ENCODE peak calls at places on chromosome 10, in four cellular contexts. W is lower lobe of right lung, T is left ventricle myocardium inferior, S is HL-60. C is an unnamed sample.
A peak's percentile ranks its signal among the peaks of the same experiment; 100 is the strongest.

GRCh38 chr10:52027055-52027454 is 287.0 kb upstream of the DKK1 start:
- DNase-seq in W (no peak), T (no peak), S (no peak), C (no peak)

GRCh38 chr10:11119843-11120242 is 102.2 kb downstream of the CELF2 start:
- DNase-seq in W (no peak), T (no peak), S (no peak), C (no peak)

GRCh38 chr10:48708144-48708543 is 23.5 kb downstream of the WDFY4 start:
- DNase-seq in W (no peak), T (no peak), S (no peak), C (no peak)

GRCh38 chr10:14705548-14706234 is 69.0 kb downstream of the FAM107B start:
- DNase-seq in W (no peak), T (no peak), S (no peak), C (no peak)

GRCh38 chr10:102395677-102396197 is at the start of gene NFKB2:
- DNase-seq in W (no peak), T (no peak), S (no peak), C (no peak)

GRCh38 chr10:74150151-74151056 is at the start of gene AP3M1:
- DNase-seq in W (peak; percentile 90), T (peak; percentile 84), S (peak; percentile 81), C (peak; percentile 41)

GRCh38 chr10:51425431-51425830 is 274.0 kb downstream of the CSTF2T start:
- DNase-seq in W (no peak), T (peak; percentile 16), S (no peak), C (no peak)

GRCh38 chr10:11861811-11862210 is 38.7 kb downstream of the PROSER2 start:
- DNase-seq in W (no peak), T (no peak), S (no peak), C (no peak)

GRCh38 chr10:64977912-64978311 is 1456.7 kb downstream of the REEP3 start:
- DNase-seq in W (no peak), T (no peak), S (no peak), C (no peak)

DNA sequence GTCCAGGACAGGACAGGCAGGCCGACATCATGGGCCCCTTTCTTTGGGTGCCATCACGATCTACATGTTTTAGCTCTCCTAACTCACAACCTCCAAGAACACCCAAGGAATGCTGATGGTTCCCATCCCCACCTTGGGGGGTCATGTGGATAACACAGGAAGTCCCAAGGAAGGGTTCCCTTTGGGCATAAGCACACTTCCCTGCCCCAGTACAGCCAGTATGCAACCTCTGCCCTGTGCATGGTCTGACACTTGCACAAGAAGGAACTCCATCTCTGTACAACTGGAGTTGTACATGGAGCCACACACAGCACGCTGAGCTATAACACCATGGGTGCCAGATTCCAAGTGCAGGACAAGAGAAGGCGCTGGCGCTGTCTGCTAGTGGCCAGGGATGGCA is 11.0 kb downstream of the MAT1A start:
- DNase-seq in W (no peak), T (no peak), S (no peak), C (no peak)
- H3K27ac ChIP-seq in W (no peak overlapping the region), T (no peak overlapping the region), S (no peak overlapping the region), C (no peak overlapping the region)

DNA sequence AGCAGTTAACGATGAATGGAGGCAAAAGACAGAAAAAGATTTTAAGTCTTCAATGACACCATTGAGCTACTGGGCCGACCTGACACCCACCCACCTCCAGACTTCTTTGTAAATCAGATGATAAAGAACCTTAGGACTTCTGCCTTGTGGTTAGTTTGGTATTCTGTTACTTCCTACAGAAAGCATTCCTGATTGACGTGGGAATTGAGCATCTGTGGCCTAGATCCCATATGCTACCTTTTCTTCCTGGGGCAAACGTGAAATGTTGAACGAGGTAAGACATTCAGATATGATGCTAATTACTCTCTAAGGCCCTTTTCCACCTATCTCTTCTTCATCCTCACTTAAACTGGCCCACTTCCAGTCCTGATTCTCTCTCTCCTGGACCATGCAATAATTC is 10.2 kb downstream of the PRLHR start:
- DNase-seq in W (no peak), T (no peak), S (no peak), C (no peak)
- H3K27ac ChIP-seq in W (no peak overlapping the region), T (no peak overlapping the region), S (no peak overlapping the region), C (no peak overlapping the region)

GRCh38 chr10:31004611-31005193 is 27.0 kb downstream of the ZNF438 start:
- DNase-seq in W (no peak), T (no peak), S (no peak), C (peak; percentile 43)
- H3K27ac ChIP-seq in W (no peak overlapping the region), T (peak overlapping the region; percentile 45), S (no peak overlapping the region), C (peak overlapping the region; percentile 78)

GRCh38 chr10:95441547-95441923 is 119.6 kb downstream of the SORBS1 start:
- DNase-seq in W (no peak), T (no peak), S (no peak), C (no peak)

GRCh38 chr10:95443636-95444035 is 117.5 kb downstream of the SORBS1 start:
- DNase-seq in W (no peak), T (no peak), S (no peak), C (no peak)

GRCh38 chr10:95440326-95440725 is 120.8 kb downstream of the SORBS1 start:
- DNase-seq in W (no peak), T (no peak), S (no peak), C (no peak)

GRCh38 chr10:95440756-95441546 is 120.2 kb downstream of the SORBS1 start:
- DNase-seq in W (no peak), T (no peak), S (no peak), C (no peak)

GRCh38 chr10:95442341-95442740 is 118.8 kb downstream of the SORBS1 start:
- DNase-seq in W (no peak), T (no peak), S (no peak), C (no peak)
- H3K27ac ChIP-seq in W (no peak overlapping the region), T (peak overlapping the region; percentile 92), S (no peak overlapping the region), C (no peak overlapping the region)

DNA sequence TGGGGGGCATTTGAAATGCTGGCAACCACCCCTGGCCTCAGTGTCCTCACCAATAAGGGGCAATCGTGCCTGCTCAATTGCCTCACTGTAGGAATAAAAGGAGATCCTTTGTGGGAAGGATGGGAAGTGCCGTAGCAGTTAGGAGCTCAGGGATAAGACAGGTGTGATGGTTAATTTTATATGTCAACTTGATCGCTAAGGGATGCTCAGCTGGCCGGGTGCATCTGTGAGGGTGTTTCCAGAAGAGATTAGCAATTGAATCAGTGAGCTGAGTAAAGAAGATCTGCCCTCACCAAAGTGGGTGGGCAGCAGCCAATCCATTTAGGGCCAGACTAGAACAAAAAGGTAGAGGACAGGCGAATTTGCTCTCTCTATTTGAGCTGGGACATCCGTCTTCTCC is 46.3 kb downstream of the BUB3 start:
- DNase-seq in W (no peak), T (no peak), S (no peak), C (no peak)
- H3K27ac ChIP-seq in W (no peak overlapping the region), T (no peak overlapping the region), S (no peak overlapping the region), C (no peak overlapping the region)

GRCh38 chr10:103445767-103446567 is 6.2 kb downstream of the CALHM2 start:
- DNase-seq in W (no peak), T (peak; percentile 82), S (no peak), C (no peak)

GRCh38 chr10:103449208-103450144 is 2.7 kb downstream of the CALHM2 start:
- DNase-seq in W (peak; percentile 50), T (no peak), S (no peak), C (no peak)

GRCh38 chr10:103445366-103445765 is 6.8 kb downstream of the CALHM2 start:
- DNase-seq in W (no peak), T (no peak), S (no peak), C (no peak)

GRCh38 chr10:103448751-103449150 is 3.4 kb downstream of the CALHM2 start:
- DNase-seq in W (peak; percentile 39), T (peak; percentile 69), S (no peak), C (no peak)

GRCh38 chr10:103447187-103447586 is 5.0 kb downstream of the CALHM2 start:
- DNase-seq in W (peak; percentile 34), T (no peak), S (no peak), C (no peak)
- H3K27ac ChIP-seq in W (peak overlapping the region; percentile 6), T (peak overlapping the region; percentile 94), S (no peak overlapping the region), C (no peak overlapping the region)

GRCh38 chr10:87658383-87658795 is 1.3 kb upstream of the PAPSS2 start:
- DNase-seq in W (no peak), T (no peak), S (no peak), C (no peak)
- H3K27ac ChIP-seq in W (peak overlapping the region; percentile 89), T (peak overlapping the region; percentile 80), S (no peak overlapping the region), C (no peak overlapping the region)

GRCh38 chr10:4170181-4170580 is 385.2 kb upstream of the KLF6 start:
- DNase-seq in W (no peak), T (no peak), S (no peak), C (no peak)

GRCh38 chr10:4174197-4174596 is 389.2 kb upstream of the KLF6 start:
- DNase-seq in W (no peak), T (no peak), S (no peak), C (no peak)

GRCh38 chr10:4170633-4171314 is 385.8 kb upstream of the KLF6 start:
- DNase-seq in W (no peak), T (no peak), S (no peak), C (no peak)

GRCh38 chr10:4167216-4167615 is 382.2 kb upstream of the KLF6 start:
- DNase-seq in W (no peak), T (no peak), S (no peak), C (no peak)

GRCh38 chr10:4169448-4169847 is 384.4 kb upstream of the KLF6 start:
- DNase-seq in W (no peak), T (no peak), S (no peak), C (no peak)
- H3K27ac ChIP-seq in W (no peak overlapping the region), T (no peak overlapping the region), S (no peak overlapping the region), C (no peak overlapping the region)

GRCh38 chr10:71832967-71833366 is 18.1 kb downstream of the PSAP start:
- DNase-seq in W (no peak), T (no peak), S (no peak), C (no peak)
- H3K27ac ChIP-seq in W (no peak overlapping the region), T (no peak overlapping the region), S (no peak overlapping the region), C (peak overlapping the region; percentile 59)

DNA sequence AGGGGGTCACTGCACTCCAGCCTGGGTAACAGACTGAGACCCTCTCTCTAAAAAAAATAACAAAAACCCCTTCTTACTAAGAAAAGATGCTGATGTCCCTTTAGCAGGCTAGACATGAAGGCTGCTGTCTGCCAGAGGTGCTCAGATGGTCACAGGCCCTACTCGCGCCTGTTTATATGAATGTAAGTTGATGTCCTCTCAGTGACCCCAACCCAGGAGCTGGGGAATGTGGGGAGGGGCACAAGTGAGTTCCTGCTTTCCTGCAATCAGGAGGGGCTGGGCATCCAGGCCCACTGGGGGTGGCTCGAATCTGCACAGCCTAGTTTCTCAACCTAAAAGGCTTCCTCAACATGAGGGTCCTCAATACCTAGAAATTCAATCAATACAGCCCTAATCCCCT is 12.1 kb upstream of the SLC29A3 start:
- DNase-seq in W (no peak), T (no peak), S (no peak), C (no peak)
- H3K27ac ChIP-seq in W (no peak overlapping the region), T (no peak overlapping the region), S (no peak overlapping the region), C (no peak overlapping the region)

C was measured in epithelial cell of prostate.